ENCODE peak calls at places on chromosome 3, in six cellular contexts. One of them, this sample, is unnamed. For H3K4me1, the result is how much of the 10 kb centered on the place peaks cover.

GRCh38 chr3:38117163-38117716 is 19.7 kb downstream of the ACAA1 start:
- DNase-seq in IMR-90: no peak
- DNase-seq in mesenchymal stem cell: no peak
- DNase-seq in mesendoderm: no peak
- DNase-seq in H9: no peak
- DNase-seq in H1: no peak
- DNase-seq in this sample: no peak

GRCh38 chr3:130425484-130425883 is 80.0 kb downstream of the COL6A5 start:
- DNase-seq in IMR-90: no peak
- DNase-seq in mesenchymal stem cell: no peak
- DNase-seq in mesendoderm: no peak
- DNase-seq in H9: no peak
- DNase-seq in H1: no peak
- DNase-seq in this sample: no peak

GRCh38 chr3:50156991-50157493 is 1.9 kb downstream of the SEMA3F start:
- DNase-seq in IMR-90: peak
- DNase-seq in mesenchymal stem cell: peak
- DNase-seq in mesendoderm: no peak
- DNase-seq in H9: peak
- DNase-seq in H1: peak
- DNase-seq in this sample: no peak

GRCh38 chr3:177201707-177202397 is 4.6 kb upstream of the TBL1XR1 start:
- DNase-seq in IMR-90: peak
- DNase-seq in mesenchymal stem cell: peak
- DNase-seq in mesendoderm: no peak
- DNase-seq in H9: no peak
- DNase-seq in H1: no peak
- DNase-seq in this sample: no peak

GRCh38 chr3:157785071-157785826 is 282.0 kb upstream of the VEPH1 start:
- DNase-seq in IMR-90: peak
- DNase-seq in mesenchymal stem cell: peak
- DNase-seq in mesendoderm: peak
- DNase-seq in H9: peak
- DNase-seq in H1: no peak
- DNase-seq in this sample: no peak

GRCh38 chr3:49802719-49803463 is at the start of gene INKA1:
- DNase-seq in IMR-90: peak
- DNase-seq in mesenchymal stem cell: peak
- DNase-seq in mesendoderm: peak
- DNase-seq in H9: peak
- DNase-seq in H1: peak
- DNase-seq in this sample: peak

GRCh38 chr3:160150525-160150924 is 74.7 kb upstream of the C3orf80 start:
- DNase-seq in IMR-90: peak
- DNase-seq in mesenchymal stem cell: no peak
- DNase-seq in mesendoderm: no peak
- DNase-seq in H9: no peak
- DNase-seq in H1: no peak
- DNase-seq in this sample: no peak

GRCh38 chr3:61981005-61981404 is 392.3 kb downstream of the FEZF2 start:
- DNase-seq in IMR-90: no peak
- DNase-seq in mesenchymal stem cell: no peak
- DNase-seq in mesendoderm: no peak
- DNase-seq in H9: no peak
- DNase-seq in H1: no peak
- DNase-seq in this sample: no peak

GRCh38 chr3:182182531-182182968 is 470.8 kb downstream of the SOX2 start:
- DNase-seq in IMR-90: no peak
- DNase-seq in mesenchymal stem cell: no peak
- DNase-seq in mesendoderm: no peak
- DNase-seq in H9: no peak
- DNase-seq in H1: no peak
- DNase-seq in this sample: no peak

GRCh38 chr3:99118381-99118780 is 216.9 kb upstream of the DCBLD2 start:
- DNase-seq in IMR-90: peak
- DNase-seq in mesenchymal stem cell: no peak
- DNase-seq in mesendoderm: no peak
- DNase-seq in H9: no peak
- DNase-seq in H1: no peak
- DNase-seq in this sample: no peak

GRCh38 chr3:126355777-126356372 is 1.3 kb downstream of the KLF15 start:
- DNase-seq in IMR-90: peak
- DNase-seq in mesenchymal stem cell: peak
- DNase-seq in mesendoderm: peak
- DNase-seq in H9: peak
- DNase-seq in H1: peak
- DNase-seq in this sample: peak

GRCh38 chr3:42655331-42655888 is 1.9 kb downstream of the ZBTB47 start:
- DNase-seq in IMR-90: no peak
- DNase-seq in mesenchymal stem cell: peak
- DNase-seq in mesendoderm: peak
- DNase-seq in H9: peak
- DNase-seq in H1: peak
- DNase-seq in this sample: no peak

GRCh38 chr3:169836058-169836941 is 23.6 kb upstream of the LRRC34 start:
- DNase-seq in IMR-90: peak
- DNase-seq in mesenchymal stem cell: no peak
- DNase-seq in mesendoderm: peak
- DNase-seq in H9: no peak
- DNase-seq in H1: no peak
- DNase-seq in this sample: no peak

GRCh38 chr3:182979103-182979697 is 1.1 kb downstream of the DCUN1D1 start:
- DNase-seq in IMR-90: peak
- DNase-seq in mesenchymal stem cell: peak
- DNase-seq in mesendoderm: no peak
- DNase-seq in H9: no peak
- DNase-seq in H1: no peak
- DNase-seq in this sample: no peak

GRCh38 chr3:72748659-72749058 is 99.6 kb downstream of the SHQ1 start:
- DNase-seq in IMR-90: no peak
- DNase-seq in mesenchymal stem cell: no peak
- DNase-seq in mesendoderm: no peak
- DNase-seq in H9: no peak
- DNase-seq in H1: no peak
- DNase-seq in this sample: no peak

GRCh38 chr3:105355355-105356063 is 11.2 kb upstream of the ALCAM start:
- DNase-seq in IMR-90: peak
- DNase-seq in mesenchymal stem cell: peak
- DNase-seq in mesendoderm: no peak
- DNase-seq in H9: no peak
- DNase-seq in H1: no peak
- DNase-seq in this sample: no peak

GRCh38 chr3:65033577-65033976 is 345.8 kb upstream of the ADAMTS9 start:
- DNase-seq in IMR-90: no peak
- DNase-seq in mesenchymal stem cell: peak
- DNase-seq in mesendoderm: peak
- DNase-seq in H9: no peak
- DNase-seq in H1: no peak
- DNase-seq in this sample: no peak

GRCh38 chr3:52046186-52046913 is 10.0 kb downstream of the DUSP7 start:
- DNase-seq in IMR-90: peak
- DNase-seq in mesenchymal stem cell: peak
- DNase-seq in mesendoderm: peak
- DNase-seq in H9: no peak
- DNase-seq in H1: no peak
- DNase-seq in this sample: no peak

GRCh38 chr3:52047295-52047960 is 8.9 kb downstream of the DUSP7 start:
- DNase-seq in IMR-90: no peak
- DNase-seq in mesenchymal stem cell: no peak
- DNase-seq in mesendoderm: no peak
- DNase-seq in H9: no peak
- DNase-seq in H1: no peak
- DNase-seq in this sample: no peak

GRCh38 chr3:52046914-52047239 is 9.5 kb downstream of the DUSP7 start:
- DNase-seq in IMR-90: no peak
- DNase-seq in mesenchymal stem cell: no peak
- DNase-seq in mesendoderm: no peak
- DNase-seq in H9: no peak
- DNase-seq in H1: no peak
- DNase-seq in this sample: no peak

GRCh38 chr3:52043750-52044149 is 12.6 kb downstream of the DUSP7 start:
- DNase-seq in IMR-90: no peak
- DNase-seq in mesenchymal stem cell: no peak
- DNase-seq in mesendoderm: no peak
- DNase-seq in H9: no peak
- DNase-seq in H1: no peak
- DNase-seq in this sample: no peak

GRCh38 chr3:52044869-52045616 is 11.3 kb downstream of the DUSP7 start:
- DNase-seq in IMR-90: no peak
- DNase-seq in mesenchymal stem cell: no peak
- DNase-seq in mesendoderm: peak
- DNase-seq in H9: peak
- DNase-seq in H1: peak
- DNase-seq in this sample: no peak
- H3K27ac ChIP-seq in IMR-90: peak
- H3K27ac ChIP-seq in mesenchymal stem cell: no peak
- H3K27ac ChIP-seq in mesendoderm: no peak
- H3K27ac ChIP-seq in H9: no peak
- H3K27ac ChIP-seq in H1: no peak
- H3K27ac ChIP-seq in this sample: no peak

GRCh38 chr3:186454881-186455703 is 89.1 kb downstream of the CRYGS start:
- DNase-seq in IMR-90: no peak
- DNase-seq in mesenchymal stem cell: no peak
- DNase-seq in mesendoderm: peak
- DNase-seq in H9: no peak
- DNase-seq in H1: peak
- DNase-seq in this sample: no peak

GRCh38 chr3:186456636-186457265 is 87.4 kb downstream of the CRYGS start:
- DNase-seq in IMR-90: no peak
- DNase-seq in mesenchymal stem cell: no peak
- DNase-seq in mesendoderm: no peak
- DNase-seq in H9: no peak
- DNase-seq in H1: peak
- DNase-seq in this sample: no peak

GRCh38 chr3:186459108-186459467 is 85.1 kb downstream of the CRYGS start:
- DNase-seq in IMR-90: no peak
- DNase-seq in mesenchymal stem cell: peak
- DNase-seq in mesendoderm: no peak
- DNase-seq in H9: no peak
- DNase-seq in H1: no peak
- DNase-seq in this sample: no peak

GRCh38 chr3:186461141-186461540 is 83.0 kb downstream of the CRYGS start:
- DNase-seq in IMR-90: peak
- DNase-seq in mesenchymal stem cell: peak
- DNase-seq in mesendoderm: no peak
- DNase-seq in H9: no peak
- DNase-seq in H1: no peak
- DNase-seq in this sample: no peak

GRCh38 chr3:186458306-186459107 is 85.7 kb downstream of the CRYGS start:
- DNase-seq in IMR-90: no peak
- DNase-seq in mesenchymal stem cell: no peak
- DNase-seq in mesendoderm: no peak
- DNase-seq in H9: no peak
- DNase-seq in H1: peak
- DNase-seq in this sample: no peak
- H2BK15ac ChIP-seq in IMR-90: no peak
- H2BK15ac ChIP-seq in mesenchymal stem cell: no peak
- H2BK15ac ChIP-seq in mesendoderm: no peak
- H2BK15ac ChIP-seq in H9: no peak
- H2BK15ac ChIP-seq in H1: no peak
- H2BK15ac ChIP-seq in this sample: no peak

GRCh38 chr3:171160326-171160725 is 133.8 kb upstream of the SLC2A2 start:
- DNase-seq in IMR-90: no peak
- DNase-seq in mesenchymal stem cell: no peak
- DNase-seq in mesendoderm: no peak
- DNase-seq in H9: no peak
- DNase-seq in H1: no peak
- DNase-seq in this sample: no peak

GRCh38 chr3:171163724-171164465 is 137.4 kb upstream of the SLC2A2 start:
- DNase-seq in IMR-90: no peak
- DNase-seq in mesenchymal stem cell: no peak
- DNase-seq in mesendoderm: no peak
- DNase-seq in H9: no peak
- DNase-seq in H1: no peak
- DNase-seq in this sample: no peak

GRCh38 chr3:171165499-171165921 is 139.0 kb upstream of the SLC2A2 start:
- DNase-seq in IMR-90: no peak
- DNase-seq in mesenchymal stem cell: no peak
- DNase-seq in mesendoderm: no peak
- DNase-seq in H9: peak
- DNase-seq in H1: no peak
- DNase-seq in this sample: no peak

GRCh38 chr3:171165986-171166385 is 139.5 kb upstream of the SLC2A2 start:
- DNase-seq in IMR-90: no peak
- DNase-seq in mesenchymal stem cell: no peak
- DNase-seq in mesendoderm: no peak
- DNase-seq in H9: no peak
- DNase-seq in H1: no peak
- DNase-seq in this sample: no peak

GRCh38 chr3:171162986-171163723 is 136.6 kb upstream of the SLC2A2 start:
- DNase-seq in IMR-90: no peak
- DNase-seq in mesenchymal stem cell: no peak
- DNase-seq in mesendoderm: peak
- DNase-seq in H9: no peak
- DNase-seq in H1: no peak
- DNase-seq in this sample: no peak
- H3K4me1 ChIP-seq in IMR-90: under half
- H3K4me1 ChIP-seq in mesenchymal stem cell: under half
- H3K4me1 ChIP-seq in mesendoderm: under half
- H3K4me1 ChIP-seq in H9: under half
- H3K4me1 ChIP-seq in H1: under half
- H3K4me1 ChIP-seq in this sample: under half

GRCh38 chr3:112640333-112640863 is 545 bp downstream of the CCDC80 start:
- DNase-seq in IMR-90: peak
- DNase-seq in mesenchymal stem cell: peak
- DNase-seq in mesendoderm: peak
- DNase-seq in H9: no peak
- DNase-seq in H1: no peak
- DNase-seq in this sample: no peak

GRCh38 chr3:112640864-112641751 is at the start of gene CCDC80:
- DNase-seq in IMR-90: peak
- DNase-seq in mesenchymal stem cell: peak
- DNase-seq in mesendoderm: peak
- DNase-seq in H9: no peak
- DNase-seq in H1: no peak
- DNase-seq in this sample: no peak

GRCh38 chr3:112638327-112639020 is 2.5 kb downstream of the CCDC80 start:
- DNase-seq in IMR-90: no peak
- DNase-seq in mesenchymal stem cell: no peak
- DNase-seq in mesendoderm: no peak
- DNase-seq in H9: no peak
- DNase-seq in H1: no peak
- DNase-seq in this sample: no peak

GRCh38 chr3:112637700-112638099 is 3.2 kb downstream of the CCDC80 start:
- DNase-seq in IMR-90: no peak
- DNase-seq in mesenchymal stem cell: no peak
- DNase-seq in mesendoderm: no peak
- DNase-seq in H9: no peak
- DNase-seq in H1: no peak
- DNase-seq in this sample: no peak

GRCh38 chr3:112639451-112640332 is 1.3 kb downstream of the CCDC80 start:
- DNase-seq in IMR-90: no peak
- DNase-seq in mesenchymal stem cell: no peak
- DNase-seq in mesendoderm: no peak
- DNase-seq in H9: no peak
- DNase-seq in H1: no peak
- DNase-seq in this sample: no peak
- H3K27ac ChIP-seq in IMR-90: peak
- H3K27ac ChIP-seq in mesenchymal stem cell: peak
- H3K27ac ChIP-seq in mesendoderm: no peak
- H3K27ac ChIP-seq in H9: no peak
- H3K27ac ChIP-seq in H1: no peak
- H3K27ac ChIP-seq in this sample: peak

GRCh38 chr3:166696104-166696503 is 684.0 kb downstream of the ZBBX start:
- DNase-seq in IMR-90: no peak
- DNase-seq in mesenchymal stem cell: no peak
- DNase-seq in mesendoderm: no peak
- DNase-seq in H9: no peak
- DNase-seq in H1: no peak
- DNase-seq in this sample: no peak
- H2BK15ac ChIP-seq in IMR-90: no peak
- H2BK15ac ChIP-seq in mesenchymal stem cell: no peak
- H2BK15ac ChIP-seq in mesendoderm: no peak
- H2BK15ac ChIP-seq in H9: no peak
- H2BK15ac ChIP-seq in H1: no peak
- H2BK15ac ChIP-seq in this sample: no peak

This sample was measured in neuronal stem cell.